ENCODE peak calls at places on chromosome 1, in eight cellular contexts. C is right cardiac atrium; Y is aorta; S is CD8-positive, alpha-beta T cell; H is GM23248; P is heart right ventricle; D is tibial artery; R is mammary epithelial cell. B is an unnamed sample.

GRCh38 chr1:233614173-233614742 is 352 bp downstream of the KCNK1 start:
- DNase-seq in C (peak; percentile 69), Y (peak; percentile 80), S (no peak), H (peak; percentile 84), P (no peak), D (no peak), R (peak; percentile 70), B (peak; percentile 41)

GRCh38 chr1:65056234-65056633 is 89.9 kb upstream of the JAK1 start:
- DNase-seq in C (no peak), Y (no peak), S (no peak), H (no peak), P (no peak), D (no peak), R (no peak), B (no peak)

GRCh38 chr1:94237291-94238226 is at the start of gene ARHGAP29:
- DNase-seq in C (peak; percentile 93), Y (peak; percentile 94), S (peak; percentile 29), H (peak; percentile 80), P (peak; percentile 87), D (peak; percentile 64), R (peak; percentile 83), B (peak; percentile 95)

GRCh38 chr1:67767103-67767502 is 66.2 kb downstream of the GNG12 start:
- DNase-seq in C (no peak), Y (no peak), S (no peak), H (no peak), P (no peak), D (no peak), R (no peak), B (no peak)

GRCh38 chr1:203625623-203626189 is 926 bp upstream of the ATP2B4 start:
- DNase-seq in C (no peak), Y (no peak), S (peak; percentile 69), H (peak; percentile 45), P (peak; percentile 56), D (no peak), R (peak; percentile 88), B (no peak)

GRCh38 chr1:79283451-79283850 is 276.9 kb upstream of the ADGRL4 start:
- DNase-seq in C (no peak), Y (no peak), S (no peak), H (no peak), P (no peak), D (no peak), R (no peak), B (no peak)

GRCh38 chr1:89670168-89670567 is 37.2 kb downstream of the LRRC8C start:
- DNase-seq in C (no peak), Y (no peak), S (no peak), H (peak; percentile 82), P (no peak), D (no peak), R (no peak), B (no peak)

GRCh38 chr1:12583484-12583883 is 34.5 kb downstream of the DHRS3 start:
- DNase-seq in C (no peak), Y (no peak), S (no peak), H (no peak), P (no peak), D (no peak), R (no peak), B (no peak)

DNA sequence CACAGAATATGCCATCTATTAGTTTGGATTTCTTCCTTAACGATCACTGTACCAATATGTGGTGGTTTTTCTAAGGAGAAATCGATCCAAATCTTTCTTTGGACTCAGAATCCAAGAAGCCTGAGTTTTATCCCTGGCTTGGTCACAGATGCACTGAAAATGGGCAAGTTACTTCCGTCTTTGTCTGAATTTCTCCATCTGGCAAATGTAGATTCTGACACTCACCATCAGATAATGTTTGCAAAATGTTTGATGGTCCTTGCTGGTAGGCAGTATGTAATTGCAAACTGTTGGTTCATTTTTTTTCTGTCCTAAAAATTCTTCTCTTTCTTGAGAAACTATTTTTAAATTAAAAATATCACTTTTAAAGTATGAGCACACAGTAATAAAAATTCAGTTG is 115.0 kb downstream of the TSEN15 start:
- DNase-seq in C (no peak), Y (no peak), S (no peak), H (no peak), P (no peak), D (no peak), R (no peak), B (no peak)
- H3K4me1 ChIP-seq in C (peaks cover 5% of the 10 kb centered on the region), Y (no peaks in the 10 kb centered on the region), S (no peaks in the 10 kb centered on the region), H (peaks cover 23% of the 10 kb centered on the region), P (peaks cover 19% of the 10 kb centered on the region), D (peaks cover 18% of the 10 kb centered on the region), R (no peaks in the 10 kb centered on the region), B (peaks cover 20% of the 10 kb centered on the region)

DNA sequence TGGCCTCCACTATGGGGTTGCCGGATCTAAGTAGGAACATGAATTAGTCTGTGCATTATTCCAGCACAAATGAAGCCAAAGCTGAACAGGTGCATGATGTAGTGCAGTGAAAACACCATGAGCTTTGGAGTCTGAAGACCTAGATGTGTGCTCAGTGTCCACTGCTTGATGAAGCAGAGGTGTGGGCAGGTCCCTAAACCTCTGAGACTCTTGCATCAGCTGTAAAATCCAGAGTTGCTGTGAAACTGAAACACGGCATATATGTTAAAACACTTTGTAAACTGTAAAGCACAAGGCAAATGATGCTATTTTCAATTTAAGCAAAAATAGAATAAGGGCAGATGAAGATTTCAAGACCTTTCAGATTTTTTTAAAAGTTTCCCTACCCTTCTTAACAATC is 221.6 kb downstream of the NTNG1 start:
- DNase-seq in C (no peak), Y (no peak), S (no peak), H (no peak), P (no peak), D (no peak), R (no peak), B (no peak)
- H3K27ac ChIP-seq in C (no peak overlapping the region), Y (no peak overlapping the region), S (no peak overlapping the region), H (no peak overlapping the region), P (no peak overlapping the region), D (no peak overlapping the region), R (no peak overlapping the region), B (no peak overlapping the region)

GRCh38 chr1:16888806-16889178 is 7.0 kb upstream of the RNU1-2 start:
- DNase-seq in C (peak; percentile 56), Y (no peak), S (no peak), H (peak; percentile 50), P (no peak), D (peak; percentile 27), R (no peak), B (peak; percentile 83)
- H3K4me3 ChIP-seq in C (peak overlapping the region; percentile 57), Y (peak overlapping the region; percentile 61), S (peak overlapping the region; percentile 62), H (peak overlapping the region; percentile 80), P (peak overlapping the region; percentile 53), D (peak overlapping the region; percentile 62), R (peak overlapping the region; percentile 52), B (peak overlapping the region; percentile 61)

DNA sequence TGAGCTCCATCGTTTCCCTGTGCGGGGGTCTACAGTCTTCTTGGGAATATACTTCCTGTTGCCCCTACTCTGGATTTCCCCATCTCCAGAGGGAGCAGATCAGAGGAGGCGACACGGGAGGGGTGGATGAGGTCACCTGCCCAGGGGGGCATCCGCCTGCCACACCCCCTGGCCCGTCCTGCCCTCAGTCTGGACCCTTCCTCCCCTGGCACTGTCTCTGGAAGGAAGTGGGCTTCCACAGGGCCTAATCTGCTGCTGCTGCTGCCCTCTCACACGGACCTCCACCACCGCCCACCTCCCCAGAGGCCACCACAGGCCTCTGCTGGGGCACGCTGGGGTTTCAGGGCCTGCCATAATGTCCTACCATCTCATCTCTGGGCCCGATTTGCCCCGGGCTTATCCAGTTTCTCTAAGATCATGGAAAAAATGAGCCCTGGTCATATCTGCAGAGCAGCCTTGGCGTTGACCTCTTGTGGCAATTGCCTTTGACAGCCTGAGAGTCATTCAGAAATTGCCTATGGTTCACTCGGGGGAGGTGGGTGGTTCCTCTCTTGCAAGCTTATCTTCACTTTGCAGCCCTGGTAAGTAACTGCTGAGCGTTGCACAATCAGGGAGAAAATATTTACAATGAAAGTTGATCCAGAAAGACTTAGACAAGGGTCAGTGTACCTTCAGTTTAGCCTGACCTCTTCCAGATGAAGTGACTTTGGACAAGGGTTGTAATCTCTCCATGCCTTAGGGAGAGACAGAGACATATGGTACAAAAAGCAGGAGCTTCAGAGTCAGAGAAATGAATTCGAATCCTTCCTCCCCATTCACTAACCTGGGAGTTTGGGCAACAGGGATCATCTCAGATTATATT is 252.5 kb downstream of the TOMM20 start:
- DNase-seq in C (peak; percentile 80), Y (peak; percentile 44), S (no peak), H (peak; percentile 44), P (no peak), D (peak; percentile 38), R (no peak), B (peak; percentile 79)
- H3K4me1 ChIP-seq in C (peaks cover 6% of the 10 kb centered on the region), Y (no peaks in the 10 kb centered on the region), S (no peaks in the 10 kb centered on the region), H (peaks cover 4% of the 10 kb centered on the region), P (peaks cover 19% of the 10 kb centered on the region), D (no peaks in the 10 kb centered on the region), R (peaks cover 9% of the 10 kb centered on the region), B (peaks cover 53% of the 10 kb centered on the region)

DNA sequence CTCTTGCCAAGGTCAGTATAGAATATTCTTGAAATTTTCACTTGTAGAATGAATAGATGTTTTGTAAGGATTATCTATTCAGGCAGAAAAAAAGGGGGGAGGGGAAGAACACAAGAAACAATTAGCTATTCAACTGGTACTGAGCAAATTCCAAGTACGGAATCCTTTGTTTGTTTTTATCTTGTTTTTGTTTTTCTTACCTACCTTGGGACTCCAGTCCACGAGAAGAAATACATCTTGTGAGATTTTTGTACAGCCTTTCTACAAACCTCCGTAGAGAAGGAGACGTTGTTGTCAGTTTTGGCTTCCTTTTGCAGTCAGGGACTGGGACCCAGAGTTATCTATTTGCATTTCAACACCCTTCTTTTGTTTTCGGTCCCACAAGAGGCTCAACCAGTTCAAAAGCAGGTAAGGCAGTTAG is 36.0 kb downstream of the ZNF281 start:
- DNase-seq in C (no peak), Y (no peak), S (no peak), H (no peak), P (no peak), D (no peak), R (no peak), B (no peak)
- H3K27ac ChIP-seq in C (no peak overlapping the region), Y (no peak overlapping the region), S (no peak overlapping the region), H (peak overlapping the region; percentile 64), P (no peak overlapping the region), D (no peak overlapping the region), R (no peak overlapping the region), B (no peak overlapping the region)

GRCh38 chr1:163673756-163674155 is 352.0 kb downstream of the NUF2 start:
- DNase-seq in C (no peak), Y (no peak), S (no peak), H (peak; percentile 74), P (no peak), D (no peak), R (no peak), B (no peak)
- H3K4me3 ChIP-seq in C (no peak overlapping the region), Y (no peak overlapping the region), S (no peak overlapping the region), H (no peak overlapping the region), P (no peak overlapping the region), D (no peak overlapping the region), R (no peak overlapping the region), B (no peak overlapping the region)

DNA sequence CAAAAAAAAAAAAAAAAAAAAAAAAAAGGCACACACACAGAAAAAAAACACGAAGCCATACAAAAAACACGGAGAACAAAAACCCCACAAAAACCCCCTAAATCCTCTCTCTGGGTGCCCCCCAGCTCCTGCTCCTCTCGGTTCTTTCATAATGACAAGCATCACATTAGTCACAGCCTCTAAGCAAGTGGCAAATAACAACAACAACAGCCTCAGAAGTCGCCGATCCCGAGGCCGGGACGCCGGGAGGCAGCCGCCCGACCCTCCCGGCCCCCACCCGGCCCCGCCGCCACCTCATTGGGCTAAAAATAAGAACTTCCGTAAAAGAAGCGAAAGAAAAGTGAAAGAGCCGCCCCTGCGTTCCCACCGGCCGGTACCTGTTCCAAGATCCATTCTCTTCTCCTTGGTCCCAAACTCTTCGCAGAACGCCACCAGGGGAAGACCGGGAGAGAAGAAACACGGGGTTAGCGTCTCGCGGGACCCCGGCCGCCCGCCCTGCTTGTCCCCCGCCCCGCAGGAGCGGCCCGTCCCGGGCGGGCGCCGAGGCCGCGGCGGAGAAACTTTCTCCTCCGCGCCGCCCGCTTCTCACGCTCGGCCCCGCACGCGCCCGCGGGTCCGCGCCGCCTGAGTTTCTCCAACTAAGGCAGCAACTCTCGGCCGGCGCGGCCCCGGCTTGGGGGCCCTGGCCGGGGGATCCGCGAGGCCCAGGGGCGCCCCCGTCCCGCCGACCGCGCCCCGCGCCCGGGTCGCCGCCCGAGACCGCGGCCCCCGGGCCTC is 102.8 kb downstream of the CASZ1 start:
- DNase-seq in C (peak; percentile 73), Y (peak; percentile 86), S (peak; percentile 51), H (peak; percentile 67), P (no peak), D (no peak), R (no peak), B (no peak)
- H3K4me1 ChIP-seq in C (peaks cover 18% of the 10 kb centered on the region), Y (no peaks in the 10 kb centered on the region), S (peaks cover 17% of the 10 kb centered on the region), H (no peaks in the 10 kb centered on the region), P (peaks cover 62% of the 10 kb centered on the region), D (peaks cover 58% of the 10 kb centered on the region), R (peaks cover 15% of the 10 kb centered on the region), B (peaks cover 7% of the 10 kb centered on the region)

B was measured in left lung.